ENCODE peak calls at places on chromosome X, in five cellular contexts. One of them, this sample, is unnamed.

GRCh38 chrX:10612215-10612614 is 8.2 kb downstream of the MID1 start:
- DNase-seq in breast epithelium: no peak
- DNase-seq in K562: no peak
- DNase-seq in prostate gland: no peak
- DNase-seq in endothelial cell of umbilical vein: peak; percentile 82
- DNase-seq in this sample: no peak

GRCh38 chrX:18973527-18974192 is 10.3 kb downstream of the PHKA2 start:
- DNase-seq in endothelial cell of umbilical vein: no peak
- DNase-seq in breast epithelium: no peak
- DNase-seq in prostate gland: no peak
- DNase-seq in K562: no peak
- DNase-seq in this sample: no peak

GRCh38 chrX:136125106-136125505 is 22.2 kb upstream of the FHL1 start:
- DNase-seq in prostate gland: no peak
- DNase-seq in breast epithelium: no peak
- DNase-seq in K562: no peak
- DNase-seq in endothelial cell of umbilical vein: no peak
- DNase-seq in this sample: no peak

GRCh38 chrX:20743054-20743453 is 476.3 kb upstream of the RPS6KA3 start:
- DNase-seq in K562: no peak
- DNase-seq in prostate gland: no peak
- DNase-seq in endothelial cell of umbilical vein: no peak
- DNase-seq in breast epithelium: no peak
- DNase-seq in this sample: no peak

GRCh38 chrX:39065051-39065871 is 264.0 kb downstream of the MID1IP1 start:
- DNase-seq in K562: no peak
- DNase-seq in endothelial cell of umbilical vein: no peak
- DNase-seq in prostate gland: no peak
- DNase-seq in breast epithelium: no peak
- DNase-seq in this sample: no peak

GRCh38 chrX:70456256-70456655 is 11.6 kb downstream of the DLG3 start:
- DNase-seq in prostate gland: no peak
- DNase-seq in endothelial cell of umbilical vein: no peak
- DNase-seq in breast epithelium: no peak
- DNase-seq in K562: no peak
- DNase-seq in this sample: no peak

GRCh38 chrX:98380106-98380505 is 1496.4 kb downstream of the RPA4 start:
- DNase-seq in breast epithelium: no peak
- DNase-seq in prostate gland: no peak
- DNase-seq in endothelial cell of umbilical vein: no peak
- DNase-seq in K562: no peak
- DNase-seq in this sample: no peak

GRCh38 chrX:109845996-109846395 is 112.9 kb upstream of the ACSL4 start:
- DNase-seq in K562: no peak
- DNase-seq in endothelial cell of umbilical vein: no peak
- DNase-seq in prostate gland: no peak
- DNase-seq in breast epithelium: no peak
- DNase-seq in this sample: no peak

GRCh38 chrX:120468825-120469525 is at the start of gene LAMP2:
- DNase-seq in prostate gland: peak; percentile 87
- DNase-seq in endothelial cell of umbilical vein: peak; percentile 86
- DNase-seq in K562: peak; percentile 89
- DNase-seq in breast epithelium: peak; percentile 83
- DNase-seq in this sample: peak; percentile 89

GRCh38 chrX:24862343-24862742 is 153.4 kb downstream of the ARX start:
- DNase-seq in K562: no peak
- DNase-seq in endothelial cell of umbilical vein: no peak
- DNase-seq in breast epithelium: no peak
- DNase-seq in prostate gland: no peak
- DNase-seq in this sample: no peak

GRCh38 chrX:56310581-56310980 is 78.4 kb downstream of the KLF8 start:
- DNase-seq in K562: no peak
- DNase-seq in prostate gland: no peak
- DNase-seq in endothelial cell of umbilical vein: no peak
- DNase-seq in breast epithelium: no peak
- DNase-seq in this sample: no peak

GRCh38 chrX:74207539-74207938 is 96.4 kb upstream of the ZCCHC13 start:
- DNase-seq in K562: no peak
- DNase-seq in breast epithelium: no peak
- DNase-seq in endothelial cell of umbilical vein: no peak
- DNase-seq in prostate gland: no peak
- DNase-seq in this sample: no peak

GRCh38 chrX:13055486-13055885 is 11.1 kb upstream of the FAM9C start:
- DNase-seq in prostate gland: no peak
- DNase-seq in K562: no peak
- DNase-seq in endothelial cell of umbilical vein: no peak
- DNase-seq in breast epithelium: no peak
- DNase-seq in this sample: no peak

GRCh38 chrX:7127058-7127457 is 20.5 kb upstream of the STS start:
- DNase-seq in K562: no peak
- DNase-seq in breast epithelium: no peak
- DNase-seq in prostate gland: no peak
- DNase-seq in endothelial cell of umbilical vein: no peak
- DNase-seq in this sample: no peak

GRCh38 chrX:66045894-66046293 is 6.0 kb upstream of the VSIG4 start:
- DNase-seq in breast epithelium: no peak
- DNase-seq in K562: no peak
- DNase-seq in prostate gland: no peak
- DNase-seq in endothelial cell of umbilical vein: no peak
- DNase-seq in this sample: no peak

GRCh38 chrX:20438871-20439526 is 172.3 kb upstream of the RPS6KA3 start:
- DNase-seq in K562: no peak
- DNase-seq in breast epithelium: no peak
- DNase-seq in prostate gland: no peak
- DNase-seq in endothelial cell of umbilical vein: no peak
- DNase-seq in this sample: no peak

GRCh38 chrX:132426695-132427281 is 62.0 kb downstream of the MBNL3 start:
- DNase-seq in breast epithelium: no peak
- DNase-seq in prostate gland: no peak
- DNase-seq in K562: no peak
- DNase-seq in endothelial cell of umbilical vein: no peak
- DNase-seq in this sample: no peak

GRCh38 chrX:2442694-2443093 is 58.1 kb downstream of the DHRSX start:
- DNase-seq in K562: no peak
- DNase-seq in breast epithelium: no peak
- DNase-seq in prostate gland: no peak
- DNase-seq in endothelial cell of umbilical vein: no peak
- DNase-seq in this sample: no peak

GRCh38 chrX:140766024-140766611 is 56.6 kb downstream of the LINC00632 start:
- DNase-seq in K562: peak; percentile 28
- DNase-seq in breast epithelium: no peak
- DNase-seq in endothelial cell of umbilical vein: peak; percentile 54
- DNase-seq in prostate gland: no peak
- DNase-seq in this sample: peak; percentile 37

GRCh38 chrX:24350217-24350616 is 10.2 kb upstream of the SUPT20HL1 start:
- DNase-seq in breast epithelium: no peak
- DNase-seq in endothelial cell of umbilical vein: no peak
- DNase-seq in K562: no peak
- DNase-seq in prostate gland: no peak
- DNase-seq in this sample: no peak

GRCh38 chrX:12007881-12008280 is 130.4 kb upstream of the FRMPD4 start:
- DNase-seq in breast epithelium: no peak
- DNase-seq in K562: no peak
- DNase-seq in prostate gland: no peak
- DNase-seq in endothelial cell of umbilical vein: peak; percentile 18
- DNase-seq in this sample: no peak

GRCh38 chrX:48493890-48494364 is 14.9 kb upstream of the PORCN start:
- DNase-seq in endothelial cell of umbilical vein: peak; percentile 35
- DNase-seq in prostate gland: no peak
- DNase-seq in K562: peak; percentile 36
- DNase-seq in breast epithelium: no peak
- DNase-seq in this sample: peak; percentile 47

GRCh38 chrX:39692796-39693195 is 405.0 kb downstream of the BCOR start:
- DNase-seq in breast epithelium: no peak
- DNase-seq in prostate gland: no peak
- DNase-seq in K562: no peak
- DNase-seq in endothelial cell of umbilical vein: no peak
- DNase-seq in this sample: no peak

GRCh38 chrX:9542765-9543119 is 77.9 kb downstream of the TBL1X start:
- DNase-seq in K562: no peak
- DNase-seq in prostate gland: no peak
- DNase-seq in endothelial cell of umbilical vein: no peak
- DNase-seq in breast epithelium: no peak
- DNase-seq in this sample: no peak

GRCh38 chrX:112761239-112762207 is 79.1 kb downstream of the AMOT start:
- DNase-seq in breast epithelium: no peak
- DNase-seq in prostate gland: no peak
- DNase-seq in endothelial cell of umbilical vein: no peak
- DNase-seq in K562: no peak
- DNase-seq in this sample: no peak

GRCh38 chrX:154002215-154002719 is 17.4 kb downstream of the IRAK1 start:
- DNase-seq in endothelial cell of umbilical vein: no peak
- DNase-seq in prostate gland: no peak
- DNase-seq in breast epithelium: no peak
- DNase-seq in K562: peak; percentile 42
- DNase-seq in this sample: no peak

GRCh38 chrX:136714626-136715599 is 65.8 kb downstream of the ARHGEF6 start:
- DNase-seq in K562: no peak
- DNase-seq in endothelial cell of umbilical vein: no peak
- DNase-seq in breast epithelium: no peak
- DNase-seq in prostate gland: no peak
- DNase-seq in this sample: no peak

GRCh38 chrX:69162466-69162865 is 2.8 kb downstream of the PJA1 start:
- DNase-seq in breast epithelium: no peak
- DNase-seq in endothelial cell of umbilical vein: no peak
- DNase-seq in prostate gland: no peak
- DNase-seq in K562: no peak
- DNase-seq in this sample: no peak

GRCh38 chrX:13013353-13014110 is 30.9 kb downstream of the FAM9C start:
- DNase-seq in prostate gland: no peak
- DNase-seq in endothelial cell of umbilical vein: no peak
- DNase-seq in K562: no peak
- DNase-seq in breast epithelium: no peak
- DNase-seq in this sample: no peak

GRCh38 chrX:1463581-1464281 is 11.0 kb upstream of the ASMTL start:
- DNase-seq in endothelial cell of umbilical vein: no peak
- DNase-seq in breast epithelium: no peak
- DNase-seq in prostate gland: no peak
- DNase-seq in K562: no peak
- DNase-seq in this sample: no peak

GRCh38 chrX:38045697-38046096 is 39.3 kb downstream of the SYTL5 start:
- DNase-seq in endothelial cell of umbilical vein: no peak
- DNase-seq in prostate gland: peak; percentile 9
- DNase-seq in breast epithelium: no peak
- DNase-seq in K562: no peak
- DNase-seq in this sample: peak; percentile 51
- H3K27ac ChIP-seq in endothelial cell of umbilical vein: no peak overlapping the region
- H3K27ac ChIP-seq in prostate gland: no peak overlapping the region
- H3K27ac ChIP-seq in breast epithelium: no peak overlapping the region
- H3K27ac ChIP-seq in K562: no peak overlapping the region
- H3K27ac ChIP-seq in this sample: peak overlapping the region; percentile 50

GRCh38 chrX:16946971-16947562 is 609 bp downstream of the REPS2 start:
- DNase-seq in breast epithelium: no peak
- DNase-seq in K562: peak; percentile 10
- DNase-seq in prostate gland: peak; percentile 4
- DNase-seq in endothelial cell of umbilical vein: no peak
- DNase-seq in this sample: peak; percentile 41

GRCh38 chrX:16950423-16950822 is 4.0 kb downstream of the REPS2 start:
- DNase-seq in K562: no peak
- DNase-seq in endothelial cell of umbilical vein: no peak
- DNase-seq in breast epithelium: no peak
- DNase-seq in prostate gland: no peak
- DNase-seq in this sample: no peak

DNA sequence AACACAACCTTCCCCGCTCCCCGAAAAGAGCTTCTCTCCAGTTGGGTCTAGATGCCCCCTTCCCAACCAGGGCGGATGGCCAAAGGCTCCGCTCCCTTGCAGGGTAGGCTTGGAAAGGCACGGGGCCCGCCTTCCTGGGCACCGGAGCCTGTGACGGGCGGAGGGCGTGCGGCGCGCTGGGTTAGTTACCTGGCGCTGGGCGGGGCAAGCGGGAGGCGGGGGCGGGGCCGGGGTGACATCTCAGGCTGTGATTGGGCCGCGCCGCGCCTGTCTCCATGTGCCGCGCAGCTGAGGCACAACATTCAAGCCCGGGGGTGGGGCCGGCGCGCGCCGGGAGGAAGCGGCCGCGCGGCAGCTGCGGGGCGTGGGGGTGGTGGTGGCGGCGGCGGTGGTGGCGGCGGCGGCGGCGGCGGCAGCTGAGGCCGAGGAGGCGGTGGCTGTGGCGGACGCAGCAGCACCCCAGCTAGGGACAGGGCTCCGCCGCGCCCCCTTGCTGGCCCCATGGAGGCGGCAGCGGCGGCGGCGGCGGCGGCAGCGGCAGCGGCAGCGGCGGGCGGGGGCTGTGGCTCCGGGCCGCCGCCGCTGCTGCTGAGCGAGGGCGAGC is at the start of gene REPS2:
- DNase-seq in K562: peak; percentile 94
- DNase-seq in endothelial cell of umbilical vein: peak; percentile 56
- DNase-seq in breast epithelium: peak; percentile 86
- DNase-seq in prostate gland: peak; percentile 88
- DNase-seq in this sample: peak; percentile 92
- TF ChIP-seq POLR2AphosphoS5 in K562: no peak
- TF ChIP-seq POLR2AphosphoS5 in endothelial cell of umbilical vein: no peak
- TF ChIP-seq POLR2AphosphoS5 in breast epithelium: no peak
- TF ChIP-seq POLR2AphosphoS5 in prostate gland: peak; percentile 48
- TF ChIP-seq POLR2AphosphoS5 in this sample: no peak

GRCh38 chrX:84724576-84724975 is 222.3 kb upstream of the HDX start:
- DNase-seq in K562: no peak
- DNase-seq in endothelial cell of umbilical vein: no peak
- DNase-seq in prostate gland: no peak
- DNase-seq in breast epithelium: no peak
- DNase-seq in this sample: no peak
- H3K27ac ChIP-seq in K562: no peak overlapping the region
- H3K27ac ChIP-seq in endothelial cell of umbilical vein: no peak overlapping the region
- H3K27ac ChIP-seq in prostate gland: no peak overlapping the region
- H3K27ac ChIP-seq in breast epithelium: no peak overlapping the region
- H3K27ac ChIP-seq in this sample: no peak overlapping the region

GRCh38 chrX:45851434-45851991 is 650.8 kb upstream of the DIPK2B start:
- DNase-seq in endothelial cell of umbilical vein: peak; percentile 1
- DNase-seq in K562: no peak
- DNase-seq in breast epithelium: no peak
- DNase-seq in prostate gland: peak; percentile 13
- DNase-seq in this sample: peak; percentile 38
- TF ChIP-seq POLR2AphosphoS5 in endothelial cell of umbilical vein: no peak
- TF ChIP-seq POLR2AphosphoS5 in K562: no peak
- TF ChIP-seq POLR2AphosphoS5 in breast epithelium: no peak
- TF ChIP-seq POLR2AphosphoS5 in prostate gland: no peak
- TF ChIP-seq POLR2AphosphoS5 in this sample: no peak